ENCODE peak calls at places on chromosomes 11 and 22, in six cellular contexts. O is neural progenitor cell, L is mesendoderm, M is GM12865, P is lower lobe of right lung, Q is SHP77. T is an unnamed sample.

GRCh38 chr22:38828616-38829205 is 15.1 kb downstream of the NPTXR start:
- DNase-seq in O (no peak), L (no peak), M (no peak), P (peak; percentile 30), Q (no peak), T (no peak)

GRCh38 chr11:7905961-7906429 is 25.1 kb downstream of the OR10A6 start:
- DNase-seq in O (peak; percentile 16), L (peak; percentile 98), M (no peak), P (peak; percentile 70), Q (no peak), T (no peak)

GRCh38 chr22:43228330-43228729 is 41.4 kb upstream of the TTLL12 start:
- DNase-seq in O (peak; percentile 57), L (peak; percentile 74), M (peak; percentile 31), P (no peak), Q (no peak), T (peak; percentile 48)

GRCh38 chr11:400241-400729 is 6.3 kb downstream of the PKP3 start:
- DNase-seq in O (no peak), L (no peak), M (no peak), P (peak; percentile 24), Q (no peak), T (no peak)

GRCh38 chr11:12008790-12009616 is 577 bp upstream of the DKK3 start:
- DNase-seq in O (peak; percentile 89), L (peak; percentile 84), M (no peak), P (peak; percentile 48), Q (no peak), T (peak; percentile 83)

GRCh38 chr22:30575011-30575671 is 676 bp upstream of the GAL3ST1 start:
- DNase-seq in O (peak; percentile 31), L (peak; percentile 54), M (no peak), P (no peak), Q (no peak), T (peak; percentile 46)

GRCh38 chr11:77187105-77187750 is 59.2 kb downstream of the MYO7A start:
- DNase-seq in O (no peak), L (no peak), M (no peak), P (no peak), Q (no peak), T (no peak)

GRCh38 chr22:31106651-31107205 is 640 bp downstream of the SELENOM start:
- DNase-seq in O (no peak), L (no peak), M (no peak), P (no peak), Q (no peak), T (no peak)

GRCh38 chr11:123129920-123130319 is 65.1 kb downstream of the CLMP start:
- DNase-seq in O (no peak), L (no peak), M (no peak), P (no peak), Q (no peak), T (no peak)

GRCh38 chr11:86176165-86176884 is 68.2 kb upstream of the EED start:
- DNase-seq in O (no peak), L (no peak), M (no peak), P (no peak), Q (no peak), T (no peak)

GRCh38 chr11:116192509-116193206 is 580.1 kb downstream of the BUD13 start:
- DNase-seq in O (peak; percentile 41), L (peak; percentile 60), M (no peak), P (no peak), Q (peak; percentile 27), T (no peak)

GRCh38 chr11:126703661-126704060 is 296.9 kb downstream of the KIRREL3 start:
- DNase-seq in O (no peak), L (peak; percentile 39), M (no peak), P (no peak), Q (no peak), T (no peak)